ENCODE peak calls at places on chromosomes 11 and 22, in seven cellular contexts. O, T, S, P, W, M and R are unnamed samples.

GRCh38 chr11:2433106-2433925 is 11.0 kb downstream of the TRPM5 start:
- DNase-seq in O (no peak), T (no peak), S (no peak), P (no peak), W (no peak), M (no peak), R (no peak)

GRCh38 chr11:59857444-59858434 is 8.5 kb downstream of the TCN1 start:
- DNase-seq in O (no peak), T (no peak), S (no peak), P (no peak), W (peak; percentile 24), M (no peak), R (no peak)

GRCh38 chr22:23767673-23768548 is at the start of gene CHCHD10:
- DNase-seq in O (peak; percentile 72), T (no peak), S (peak; percentile 92), P (no peak), W (peak; percentile 72), M (peak; percentile 79), R (peak; percentile 88)

GRCh38 chr11:64916040-64916847 is 765 bp downstream of the ATG2A start:
- DNase-seq in O (peak; percentile 41), T (peak; percentile 30), S (peak; percentile 78), P (no peak), W (peak; percentile 49), M (peak; percentile 37), R (no peak)

GRCh38 chr11:79066456-79067354 is 374.1 kb downstream of the TENM4 start:
- DNase-seq in O (no peak), T (no peak), S (no peak), P (no peak), W (no peak), M (no peak), R (no peak)

GRCh38 chr22:44196241-44196640 is 15.5 kb downstream of the PARVG start:
- DNase-seq in O (no peak), T (no peak), S (peak; percentile 53), P (no peak), W (no peak), M (no peak), R (no peak)

GRCh38 chr11:61377461-61378160 is 14.8 kb upstream of the TMEM216 start:
- DNase-seq in O (no peak), T (no peak), S (no peak), P (no peak), W (no peak), M (no peak), R (no peak)

GRCh38 chr11:126488591-126489370 is 133.3 kb downstream of the ST3GAL4 start:
- DNase-seq in O (no peak), T (no peak), S (peak; percentile 57), P (no peak), W (no peak), M (no peak), R (no peak)

GRCh38 chr22:36191106-36191836 is 10.3 kb downstream of the APOL4 start:
- DNase-seq in O (no peak), T (no peak), S (no peak), P (no peak), W (peak; percentile 24), M (no peak), R (peak; percentile 85)

GRCh38 chr11:69444381-69445130 is 36.9 kb upstream of the LINC01488 start:
- DNase-seq in O (no peak), T (peak; percentile 31), S (peak; percentile 91), P (no peak), W (peak; percentile 74), M (no peak), R (peak; percentile 68)

GRCh38 chr22:37601540-37602442 is 6.8 kb upstream of the GGA1 start:
- DNase-seq in O (peak; percentile 88), T (no peak), S (no peak), P (no peak), W (peak; percentile 69), M (peak; percentile 52), R (no peak)

GRCh38 chr22:45540122-45540521 is 37.4 kb downstream of the FBLN1 start:
- DNase-seq in O (peak; percentile 13), T (no peak), S (no peak), P (no peak), W (no peak), M (no peak), R (no peak)

GRCh38 chr11:14029415-14029814 is 66.9 kb downstream of the SPON1 start:
- DNase-seq in O (no peak), T (no peak), S (no peak), P (no peak), W (no peak), M (no peak), R (no peak)

GRCh38 chr22:26590525-26590858 is 560 bp upstream of the TPST2 start:
- DNase-seq in O (peak; percentile 8), T (no peak), S (no peak), P (no peak), W (peak; percentile 31), M (no peak), R (no peak)

GRCh38 chr11:124627546-124627945 is 4.9 kb downstream of the TBRG1 start:
- DNase-seq in O (no peak), T (no peak), S (no peak), P (no peak), W (no peak), M (no peak), R (no peak)

GRCh38 chr11:931385-931784 is 5.7 kb downstream of the AP2A2 start:
- DNase-seq in O (no peak), T (peak; percentile 59), S (no peak), P (no peak), W (no peak), M (no peak), R (no peak)

GRCh38 chr11:9016916-9017642 is 13.3 kb upstream of the NRIP3 start:
- DNase-seq in O (no peak), T (no peak), S (no peak), P (no peak), W (no peak), M (peak; percentile 45), R (no peak)

GRCh38 chr11:47593492-47593933 is 698 bp downstream of the C1QTNF4 start:
- DNase-seq in O (no peak), T (no peak), S (no peak), P (no peak), W (no peak), M (no peak), R (no peak)

GRCh38 chr11:9796854-9797253 is 133.0 kb downstream of the SWAP70 start:
- DNase-seq in O (no peak), T (no peak), S (no peak), P (no peak), W (no peak), M (no peak), R (no peak)

GRCh38 chr11:19232910-19233503 is 7.7 kb downstream of the E2F8 start:
- DNase-seq in O (peak; percentile 78), T (peak; percentile 37), S (no peak), P (no peak), W (peak; percentile 84), M (no peak), R (no peak)

GRCh38 chr22:50271519-50271970 is 1.4 kb upstream of the MAPK11 start:
- DNase-seq in O (peak; percentile 69), T (no peak), S (peak; percentile 84), P (no peak), W (peak; percentile 64), M (peak; percentile 52), R (peak; percentile 69)

GRCh38 chr11:69524291-69524882 is 42.9 kb downstream of the LINC01488 start:
- DNase-seq in O (no peak), T (no peak), S (peak; percentile 56), P (no peak), W (peak; percentile 77), M (no peak), R (no peak)

GRCh38 chr11:8242113-8242475 is 21.6 kb downstream of the LMO1 start:
- DNase-seq in O (no peak), T (no peak), S (no peak), P (no peak), W (no peak), M (no peak), R (no peak)

GRCh38 chr11:20036625-20037335 is 123.5 kb downstream of the DBX1 start:
- DNase-seq in O (no peak), T (no peak), S (no peak), P (no peak), W (no peak), M (peak; percentile 49), R (no peak)

GRCh38 chr22:45009881-45010531 is at the start of gene PHF21B:
- DNase-seq in O (peak; percentile 74), T (no peak), S (no peak), P (no peak), W (peak; percentile 34), M (peak; percentile 80), R (peak; percentile 72)

GRCh38 chr11:114250993-114251796 is 45.0 kb upstream of the NNMT start:
- DNase-seq in O (no peak), T (no peak), S (no peak), P (no peak), W (no peak), M (no peak), R (no peak)